ENCODE peak calls at places on chromosomes 12 and 14, in five cellular contexts. T is RWPE2, A is uterus, Z is testis, D is PC-3. E is an unnamed sample.

GRCh38 chr12:116015525-116015924 is 262.0 kb downstream of the MED13L start:
- DNase-seq in A (no peak), T (no peak), Z (no peak), D (peak; percentile 74), E (peak; percentile 43)

GRCh38 chr14:91417134-91417982 is at the start of gene CCDC88C:
- DNase-seq in D (peak; percentile 68), Z (peak; percentile 73), T (no peak), A (peak; percentile 45), E (peak; percentile 40)

GRCh38 chr12:108727868-108728735 is 3.2 kb downstream of the CORO1C start:
- DNase-seq in T (no peak), Z (no peak), A (no peak), D (no peak), E (no peak)

GRCh38 chr12:81330480-81330879 is 252.6 kb downstream of the ACSS3 start:
- DNase-seq in T (no peak), D (no peak), Z (no peak), A (no peak), E (no peak)

GRCh38 chr12:56991319-56991906 is 14.9 kb downstream of the ZBTB39 start:
- DNase-seq in Z (peak; percentile 38), A (no peak), T (no peak), D (no peak), E (no peak)

GRCh38 chr14:61569783-61570182 is 125.5 kb upstream of the HIF1A start:
- DNase-seq in A (no peak), D (peak; percentile 95), Z (no peak), T (peak; percentile 91), E (peak; percentile 96)

GRCh38 chr12:28172434-28173030 is 17.7 kb upstream of the CCDC91 start:
- DNase-seq in D (peak; percentile 90), Z (peak; percentile 40), A (no peak), T (no peak), E (peak; percentile 80)

GRCh38 chr12:103538397-103538796 is 42.6 kb upstream of the C12orf42 start:
- DNase-seq in Z (no peak), A (no peak), T (no peak), D (peak; percentile 79), E (peak; percentile 69)

GRCh38 chr14:64910847-64911495 is 3.3 kb upstream of the CHURC1 start:
- DNase-seq in A (no peak), D (peak; percentile 60), Z (no peak), T (no peak), E (peak; percentile 44)

GRCh38 chr14:64812412-64812811 is 67.3 kb downstream of the SPTB start:
- DNase-seq in T (no peak), A (no peak), D (no peak), Z (no peak), E (peak; percentile 64)

GRCh38 chr14:95663226-95663797 is 22.9 kb upstream of the TCL1B start:
- DNase-seq in A (no peak), Z (no peak), D (no peak), T (no peak), E (no peak)

GRCh38 chr12:24364921-24365320 is 415.5 kb upstream of the SOX5 start:
- DNase-seq in T (no peak), A (no peak), D (no peak), Z (no peak), E (peak; percentile 26)

GRCh38 chr12:6076776-6077700 is 47.4 kb downstream of the VWF start:
- DNase-seq in D (no peak), Z (no peak), T (no peak), A (no peak), E (no peak)

GRCh38 chr14:20667957-20668356 is 16.4 kb upstream of the RNASE4 start:
- DNase-seq in D (no peak), T (no peak), A (no peak), Z (no peak), E (no peak)

GRCh38 chr12:3533703-3534386 is 42.8 kb downstream of the PRMT8 start:
- DNase-seq in Z (peak; percentile 82), T (no peak), A (no peak), D (peak; percentile 13), E (peak; percentile 11)

GRCh38 chr12:127294651-127295205 is 972.2 kb upstream of the TMEM132C start:
- DNase-seq in T (no peak), A (no peak), D (peak; percentile 28), Z (no peak), E (no peak)

GRCh38 chr14:85536835-85537195 is 6.9 kb downstream of the FLRT2 start:
- DNase-seq in T (no peak), A (no peak), D (no peak), Z (no peak), E (peak; percentile 13)

GRCh38 chr14:102362084-102362483 is 606 bp downstream of the CINP start:
- DNase-seq in T (no peak), Z (no peak), D (peak; percentile 39), A (no peak), E (peak; percentile 77)

GRCh38 chr14:77889971-77890442 is 90.1 kb downstream of the ADCK1 start:
- DNase-seq in T (no peak), D (peak; percentile 14), Z (no peak), A (no peak), E (peak; percentile 94)

GRCh38 chr12:55933158-55933798 is 2.3 kb downstream of the DGKA start:
- DNase-seq in A (no peak), Z (no peak), D (peak; percentile 91), T (peak; percentile 89), E (peak; percentile 96)

GRCh38 chr12:108333898-108334699 is 5.0 kb downstream of the CMKLR1 start:
- DNase-seq in T (peak; percentile 9), A (no peak), D (peak; percentile 11), Z (no peak), E (peak; percentile 55)

GRCh38 chr12:104643921-104644669 is 187.3 kb downstream of the CHST11 start:
- DNase-seq in T (no peak), D (no peak), A (no peak), Z (no peak), E (no peak)

GRCh38 chr14:20799444-20799843 is 3.2 kb downstream of the RNASE1 start:
- DNase-seq in A (no peak), D (no peak), T (no peak), Z (peak; percentile 64), E (no peak)

GRCh38 chr14:95021588-95021987 is 135.7 kb downstream of the DICER1 start:
- DNase-seq in Z (no peak), A (no peak), T (no peak), D (no peak), E (no peak)

GRCh38 chr12:16605666-16606116 is 271 bp downstream of the LMO3 start:
- DNase-seq in A (peak; percentile 20), Z (no peak), T (no peak), D (peak; percentile 12), E (peak; percentile 43)

GRCh38 chr12:111349101-111349747 is 19.7 kb downstream of the PHETA1 start:
- DNase-seq in A (no peak), Z (no peak), T (no peak), D (no peak), E (no peak)

GRCh38 chr14:100586520-100587247 is 533 bp downstream of the BEGAIN start:
- DNase-seq in D (peak; percentile 56), Z (no peak), A (no peak), T (peak; percentile 79), E (peak; percentile 65)

GRCh38 chr12:85804663-85805062 is 31.5 kb downstream of the RASSF9 start:
- DNase-seq in T (no peak), D (no peak), Z (no peak), A (no peak), E (no peak)

GRCh38 chr12:6347367-6348338 is 5.8 kb upstream of the TNFRSF1A start:
- DNase-seq in D (no peak), Z (peak; percentile 75), A (peak; percentile 69), T (no peak), E (no peak)

GRCh38 chr14:49051328-49052060 is 534.7 kb downstream of the RPS29 start:
- DNase-seq in D (no peak), T (no peak), Z (no peak), A (no peak), E (no peak)

GRCh38 chr12:6378709-6379427 is 3.5 kb upstream of the SCNN1A start:
- DNase-seq in A (no peak), D (no peak), T (no peak), Z (no peak), E (no peak)

GRCh38 chr12:17918013-17918412 is 172.0 kb downstream of the RERGL start:
- DNase-seq in Z (no peak), T (no peak), D (peak; percentile 77), A (no peak), E (peak; percentile 16)

GRCh38 chr14:22040781-22041125 is 367.1 kb upstream of the OR4E1 start:
- DNase-seq in A (no peak), Z (no peak), D (no peak), T (no peak), E (no peak)

GRCh38 chr14:22039938-22040780 is 366.5 kb upstream of the OR4E1 start:
- DNase-seq in T (no peak), D (peak; percentile 53), Z (no peak), A (no peak), E (peak; percentile 26)

GRCh38 chr14:22036541-22036940 is 362.9 kb upstream of the OR4E1 start:
- DNase-seq in D (no peak), Z (no peak), T (no peak), A (no peak), E (no peak)
- H3K4me3 ChIP-seq in D (no peak overlapping the region), Z (no peak overlapping the region), T (no peak overlapping the region), A (no peak overlapping the region), E (no peak overlapping the region)

GRCh38 chr12:4855121-4855924 is 54.4 kb upstream of the KCNA1 start:
- DNase-seq in A (peak; percentile 25), T (no peak), Z (peak; percentile 87), D (peak; percentile 81), E (peak; percentile 70)
- TF ChIP-seq CTCF in A (peak; percentile 54), T (peak; percentile 77), Z (peak; percentile 39), D (peak; percentile 65), E (peak; percentile 84)

GRCh38 chr12:9796346-9796745 is 30.9 kb upstream of the KLRF1 start:
- DNase-seq in A (no peak), Z (no peak), D (no peak), T (no peak), E (no peak)

GRCh38 chr12:9795945-9796344 is 31.3 kb upstream of the KLRF1 start:
- DNase-seq in D (no peak), T (no peak), Z (no peak), A (no peak), E (no peak)

GRCh38 chr12:9793774-9794395 is 33.2 kb upstream of the CD69 start:
- DNase-seq in A (no peak), D (no peak), T (no peak), Z (no peak), E (no peak)

GRCh38 chr12:9792961-9793617 is 32.4 kb upstream of the CD69 start:
- DNase-seq in D (peak; percentile 84), A (no peak), Z (no peak), T (no peak), E (peak; percentile 70)

DNA sequence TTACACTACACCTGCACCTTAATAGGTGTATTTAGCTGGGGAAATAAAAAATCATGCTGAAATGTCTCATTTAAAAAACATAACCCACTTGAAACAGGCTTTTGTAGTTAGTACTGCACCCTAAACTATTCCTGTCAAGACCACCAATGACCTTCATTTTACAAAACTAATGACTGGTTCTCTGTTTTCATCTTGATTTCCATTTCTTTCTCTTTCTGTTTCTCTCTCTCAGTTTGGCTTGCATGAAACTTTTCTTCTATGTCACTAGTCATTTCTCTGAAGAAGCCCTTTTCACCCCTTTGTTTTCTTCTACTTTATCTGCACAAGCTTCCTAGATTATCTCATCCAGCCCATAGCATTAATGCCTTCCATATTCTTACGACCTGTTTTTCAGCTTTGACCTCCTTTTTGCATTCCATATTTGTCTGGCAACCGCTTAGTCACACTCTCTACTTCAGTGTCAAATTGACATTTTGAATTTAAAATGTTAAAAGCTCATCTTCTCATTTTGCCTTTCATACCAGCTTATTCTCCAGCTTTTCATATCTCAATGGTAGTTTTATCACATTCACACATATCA is 32.7 kb upstream of the KLRF1 start:
- DNase-seq in Z (no peak), A (no peak), D (peak; percentile 36), T (no peak), E (peak; percentile 4)
- H3K27me3 ChIP-seq in Z (no peaks in the 10 kb centered on the region), A (no peaks in the 10 kb centered on the region), D (no peaks in the 10 kb centered on the region), T (no peaks in the 10 kb centered on the region), E (no peaks in the 10 kb centered on the region)

GRCh38 chr12:118010903-118011302 is 5.6 kb upstream of the RFC5 start:
- DNase-seq in A (no peak), Z (no peak), D (no peak), T (no peak), E (no peak)
- H3K4me3 ChIP-seq in A (no peak overlapping the region), Z (no peak overlapping the region), D (no peak overlapping the region), T (no peak overlapping the region), E (no peak overlapping the region)

E was measured in bronchial epithelial cell.